ENCODE peak calls at places on chromosomes 4 and X, in six cellular contexts. C is COR-L47; D is AG09319; W is CD4-positive, alpha-beta T cell; G is A172; H is G401. Y is an unnamed sample.

GRCh38 chr4:2694691-2695090 is 61.4 kb downstream of the TNIP2 start:
- DNase-seq in G (peak), H (no peak), D (no peak), C (no peak), W (no peak), Y (peak)

GRCh38 chr4:52748432-52748831 is 2.8 kb downstream of the ERVMER34-1 start:
- DNase-seq in H (no peak), C (no peak), W (no peak), G (no peak), D (no peak), Y (no peak)

GRCh38 chr4:115844180-115844579 is 730.8 kb upstream of the NDST4 start:
- DNase-seq in G (peak), H (no peak), C (no peak), W (no peak), D (no peak), Y (no peak)

GRCh38 chr4:22345678-22346077 is 170.2 kb downstream of the ADGRA3 start:
- DNase-seq in D (no peak), G (no peak), H (no peak), C (no peak), W (no peak), Y (no peak)

GRCh38 chrX:18698762-18699650 is 8.4 kb upstream of the PPEF1 start:
- DNase-seq in G (peak), D (no peak), W (no peak), C (no peak), H (no peak), Y (no peak)

GRCh38 chr4:55364691-55365346 is 18.8 kb downstream of the SRD5A3 start:
- DNase-seq in C (no peak), G (no peak), H (no peak), D (no peak), W (no peak), Y (no peak)

GRCh38 chrX:135112096-135112729 is 8.1 kb downstream of the ETDB start:
- DNase-seq in G (peak), H (no peak), W (no peak), C (no peak), D (no peak), Y (no peak)

GRCh38 chrX:140709421-140709846 is at the start of gene LINC00632:
- DNase-seq in D (no peak), G (no peak), C (no peak), H (peak), W (no peak), Y (no peak)

GRCh38 chr4:56907489-56908205 is at the start of gene REST:
- DNase-seq in D (no peak), H (no peak), C (peak), G (peak), W (peak), Y (peak)

GRCh38 chr4:1871471-1872021 is 353 bp downstream of the NSD2 start:
- DNase-seq in G (no peak), W (peak), C (no peak), D (no peak), H (no peak), Y (no peak)

GRCh38 chr4:80125252-80126177 is 52.5 kb upstream of the ANTXR2 start:
- DNase-seq in H (peak), G (peak), W (peak), C (peak), D (no peak), Y (no peak)

GRCh38 chr4:7742807-7743158 is 196.9 kb downstream of the AFAP1 start:
- DNase-seq in C (no peak), G (no peak), D (no peak), W (no peak), H (no peak), Y (no peak)

GRCh38 chr4:177436456-177436855 is 5.8 kb downstream of the AGA start:
- DNase-seq in D (no peak), W (no peak), G (no peak), H (no peak), C (no peak), Y (no peak)

GRCh38 chr4:78936989-78937388 is 2.2 kb downstream of the PAQR3 start:
- DNase-seq in C (no peak), D (no peak), W (no peak), G (no peak), H (no peak), Y (no peak)

GRCh38 chrX:134603806-134604700 is 54.2 kb downstream of the PLAC1 start:
- DNase-seq in D (peak), G (peak), W (no peak), H (no peak), C (no peak), Y (no peak)

GRCh38 chr4:110586137-110586850 is 36.6 kb downstream of the PITX2 start:
- DNase-seq in D (peak), H (peak), W (no peak), C (peak), G (peak), Y (peak)

GRCh38 chr4:174559894-174560293 is 37.6 kb upstream of the HPGD start:
- DNase-seq in H (no peak), W (no peak), G (no peak), C (no peak), D (no peak), Y (no peak)

GRCh38 chrX:34918856-34919255 is 23.7 kb upstream of the FAM47B start:
- DNase-seq in G (peak), C (peak), W (no peak), D (peak), H (peak), Y (peak)

GRCh38 chrX:23374291-23374690 is 39.6 kb downstream of the PTCHD1 start:
- DNase-seq in G (no peak), C (no peak), D (no peak), H (peak), W (no peak), Y (no peak)

GRCh38 chr4:164108971-164109370 is 614.5 kb downstream of the TMA16 start:
- DNase-seq in D (no peak), H (no peak), C (no peak), G (no peak), W (no peak), Y (no peak)

GRCh38 chrX:19889582-19890342 is 2.4 kb upstream of the SH3KBP1 start:
- DNase-seq in W (peak), G (peak), D (no peak), H (no peak), C (no peak), Y (no peak)

GRCh38 chr4:21577066-21577465 is 371.5 kb downstream of the KCNIP4 start:
- DNase-seq in G (no peak), C (no peak), W (no peak), H (no peak), D (no peak), Y (no peak)

GRCh38 chr4:27836505-27836904 is 975.9 kb downstream of the STIM2 start:
- DNase-seq in C (no peak), H (no peak), G (no peak), W (no peak), D (no peak), Y (no peak)

GRCh38 chr4:41418444-41418843 is 119.5 kb upstream of the LIMCH1 start:
- DNase-seq in H (peak), C (no peak), D (peak), W (no peak), G (peak), Y (no peak)

GRCh38 chr4:58600290-58600689 is 1490.1 kb upstream of the IGFBP7 start:
- DNase-seq in W (no peak), H (no peak), D (no peak), C (no peak), G (no peak), Y (no peak)

GRCh38 chr4:55592014-55592413 is at the start of gene PDCL2:
- DNase-seq in G (no peak), C (no peak), D (no peak), W (no peak), H (no peak), Y (no peak)

GRCh38 chrX:103157511-103158316 is 57.2 kb upstream of the BEX4 start:
- DNase-seq in H (peak), C (peak), G (peak), W (no peak), D (no peak), Y (no peak)

GRCh38 chr4:112735474-112735951 is 98.6 kb downstream of the LARP7 start:
- DNase-seq in H (no peak), G (no peak), C (no peak), D (no peak), W (no peak), Y (no peak)

GRCh38 chr4:101066586-101066985 is 280.7 kb downstream of the PPP3CA start:
- DNase-seq in W (no peak), G (no peak), D (no peak), C (no peak), H (no peak), Y (no peak)

GRCh38 chr4:99205104-99205979 is 13.7 kb downstream of the ADH6 start:
- DNase-seq in W (no peak), H (no peak), G (no peak), C (no peak), D (no peak), Y (no peak)

GRCh38 chr4:72604324-72604723 is 35.3 kb upstream of the ADAMTS3 start:
- DNase-seq in W (no peak), G (no peak), H (no peak), C (no peak), D (no peak), Y (no peak)

GRCh38 chr4:62003695-62004094 is 803.6 kb downstream of the ADGRL3 start:
- DNase-seq in W (no peak), D (no peak), C (no peak), G (no peak), H (no peak), Y (no peak)

Y was measured in brain pericyte.